ENCODE peak calls at places on chromosomes 11 and 22, in five cellular contexts. X is GM23338, U is A549, Q is SK-N-SH, Z is K562. C is an unnamed sample.

GRCh38 chr22:39985383-39986045 is 9.2 kb upstream of the FAM83F start:
- DNase-seq in X (no peak), U (no peak), Z (no peak), Q (no peak), C (no peak)

GRCh38 chr11:86743223-86744118 is 56.9 kb upstream of the PRSS23 start:
- DNase-seq in Z (peak), Q (no peak), U (peak), X (no peak), C (peak)

GRCh38 chr11:69788956-69789355 is 13.8 kb upstream of the FGF4 start:
- DNase-seq in Q (no peak), X (no peak), Z (no peak), U (no peak), C (no peak)

GRCh38 chr11:124799384-124800225 is 601 bp downstream of the MSANTD2 start:
- DNase-seq in X (peak), Q (peak), Z (peak), U (peak), C (peak)

GRCh38 chr11:114259124-114259526 is 37.1 kb upstream of the NNMT start:
- DNase-seq in U (no peak), Q (no peak), X (no peak), Z (no peak), C (no peak)

GRCh38 chr22:20280866-20281265 is 12.7 kb upstream of the RTN4R start:
- DNase-seq in Q (no peak), X (no peak), Z (no peak), U (no peak), C (no peak)

GRCh38 chr11:41963406-41963805 is 504.0 kb upstream of the LRRC4C start:
- DNase-seq in U (no peak), X (no peak), Z (no peak), Q (no peak), C (no peak)

GRCh38 chr11:65891180-65892136 is 985 bp downstream of the CCDC85B start:
- DNase-seq in Q (peak), Z (peak), U (peak), X (peak), C (no peak)

GRCh38 chr11:101466352-101466751 is 117.5 kb downstream of the TRPC6 start:
- DNase-seq in U (no peak), Q (no peak), Z (no peak), X (peak), C (no peak)

GRCh38 chr11:35664977-35665441 is 2.4 kb downstream of the TRIM44 start:
- DNase-seq in U (peak), Q (no peak), X (peak), Z (no peak), C (no peak)

GRCh38 chr11:44338031-44338430 is 28.1 kb upstream of the ALX4 start:
- DNase-seq in Q (no peak), X (no peak), Z (no peak), U (no peak), C (no peak)

GRCh38 chr11:123472236-123472935 is 42.3 kb downstream of the GRAMD1B start:
- DNase-seq in U (no peak), X (no peak), Z (no peak), Q (no peak), C (no peak)

GRCh38 chr11:62615521-62615920 is 2.5 kb downstream of the ROM1 start:
- DNase-seq in Z (no peak), U (no peak), X (no peak), Q (no peak), C (no peak)
- H3K27ac ChIP-seq in Z (no peak), U (no peak), X (no peak), Q (no peak), C (no peak)

DNA sequence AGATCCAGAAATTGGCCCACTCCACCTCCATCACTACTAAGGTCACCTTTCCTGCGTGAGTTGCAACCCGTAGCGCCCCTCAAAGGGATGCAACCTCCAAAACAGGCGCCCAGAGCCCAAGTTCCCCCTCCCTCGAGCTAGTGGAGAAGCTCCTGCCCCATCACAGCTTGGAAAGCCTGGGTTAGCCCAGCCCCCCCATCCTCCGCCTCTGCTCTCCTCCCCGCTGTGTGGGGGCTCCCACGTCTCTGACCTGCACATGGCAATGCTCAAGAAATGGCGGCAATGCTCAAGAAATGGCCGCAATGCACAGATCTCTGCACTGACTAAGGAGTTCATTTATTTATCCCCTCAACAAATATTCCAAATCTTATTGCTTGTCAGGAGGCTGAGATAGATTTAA is 932 bp upstream of the RASL10A start:
- DNase-seq in Z (no peak), U (no peak), Q (no peak), X (peak), C (no peak)
- TF ChIP-seq REST in Z (no peak), U (no peak), Q (no peak), X (no peak), C (no peak)

DNA sequence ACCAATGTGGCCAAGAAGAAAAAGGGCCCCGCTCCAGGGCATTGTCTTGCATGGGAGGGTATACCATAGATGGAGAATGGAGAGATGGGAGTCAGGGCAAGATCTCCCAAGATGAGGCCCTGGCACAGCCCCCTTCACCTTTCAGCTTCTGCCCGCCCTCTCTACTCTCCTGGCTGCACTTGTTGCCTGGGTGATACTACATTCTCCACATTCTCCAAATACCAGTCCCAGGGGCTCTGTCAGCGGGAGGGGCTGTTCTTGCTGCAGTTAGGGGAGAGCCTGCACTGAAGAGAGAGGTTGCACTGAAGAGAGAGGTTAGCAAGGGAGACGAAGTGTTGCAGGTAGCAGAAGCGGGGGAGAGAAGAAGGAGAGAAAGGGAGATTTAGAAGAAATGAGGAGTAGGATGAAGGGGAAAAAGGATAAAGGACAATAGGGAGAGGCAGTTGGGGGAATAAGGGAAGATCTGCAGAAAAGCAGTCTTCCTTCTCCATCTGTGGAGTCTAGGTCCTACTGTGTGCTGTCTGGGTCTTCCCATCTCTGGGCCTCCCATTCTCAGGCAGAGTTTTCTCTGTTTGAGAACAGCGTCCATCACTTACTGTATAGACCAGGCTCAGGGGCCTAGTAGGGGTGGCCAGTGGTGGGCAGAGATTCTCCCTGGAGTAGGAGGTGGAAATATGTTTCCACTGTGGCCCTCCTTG is 8.0 kb downstream of the PHLDB1 start:
- DNase-seq in X (peak), Q (no peak), Z (no peak), U (no peak), C (no peak)
- H3K27ac ChIP-seq in X (peak), Q (peak), Z (no peak), U (peak), C (no peak)

GRCh38 chr11:128491195-128491936 is 96.0 kb downstream of the ETS1 start:
- DNase-seq in U (no peak), X (no peak), Q (no peak), Z (no peak), C (no peak)

GRCh38 chr11:128492461-128492860 is 94.9 kb downstream of the ETS1 start:
- DNase-seq in Q (no peak), X (no peak), U (no peak), Z (no peak), C (no peak)

GRCh38 chr11:128490092-128490491 is 97.3 kb downstream of the ETS1 start:
- DNase-seq in U (no peak), X (no peak), Z (no peak), Q (no peak), C (no peak)

GRCh38 chr11:128487978-128488377 is 99.4 kb downstream of the ETS1 start:
- DNase-seq in Z (no peak), X (no peak), U (no peak), Q (no peak), C (no peak)

DNA sequence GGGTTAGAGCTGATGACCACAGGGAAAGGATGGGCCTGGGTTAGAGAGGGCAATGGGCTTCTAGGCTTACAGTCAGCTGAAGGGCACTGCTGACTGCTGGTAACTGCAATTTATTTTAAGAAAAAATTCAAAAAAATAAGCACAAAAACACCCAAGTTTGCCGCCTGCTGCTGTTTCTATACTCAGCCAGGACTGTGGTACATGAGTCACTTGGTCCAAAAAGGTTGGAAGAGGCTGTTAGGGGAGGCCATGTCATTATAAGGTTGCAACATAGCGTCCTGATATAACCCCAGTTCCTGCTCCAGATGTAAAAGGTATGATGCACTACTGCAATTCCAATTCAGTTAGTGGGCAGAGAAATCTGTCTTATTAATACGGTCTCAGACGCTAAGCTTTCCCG is 98.9 kb downstream of the ETS1 start:
- DNase-seq in X (no peak), Q (no peak), Z (no peak), U (no peak), C (peak)
- TF ChIP-seq REST in X (no peak), Q (no peak), Z (no peak), U (no peak), C (no peak)

DNA sequence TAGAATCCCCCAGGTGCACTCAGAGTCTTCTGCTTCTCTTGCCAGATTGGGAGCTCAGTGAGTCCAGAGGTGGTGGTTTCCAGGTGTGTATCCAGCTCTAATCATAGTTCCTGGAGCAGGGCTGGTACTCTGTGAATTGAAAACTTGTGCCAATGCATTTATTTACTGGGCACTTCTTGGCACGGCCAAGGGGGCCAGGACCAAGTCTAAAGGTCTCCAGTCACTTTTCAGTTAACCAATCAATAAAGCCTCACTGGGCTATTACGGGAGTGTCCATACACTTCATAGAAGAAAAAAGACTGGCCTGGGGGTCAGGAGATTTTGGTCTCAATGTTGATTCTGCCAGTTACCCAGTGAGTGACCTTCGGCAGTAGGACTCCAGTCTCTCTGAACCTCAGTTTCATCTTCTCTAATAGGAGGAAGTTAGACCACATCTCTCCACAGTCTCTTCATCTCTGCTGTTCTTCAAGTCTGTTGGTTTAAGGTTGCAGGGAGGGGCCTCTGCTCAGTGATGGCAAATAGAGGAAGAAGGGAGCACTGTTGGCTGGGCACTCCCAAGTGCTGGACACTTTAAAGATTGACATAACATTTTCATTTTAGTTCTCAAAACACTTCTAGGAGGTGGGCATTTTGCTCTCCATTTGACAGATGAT is 188.5 kb upstream of the E2F8 start:
- DNase-seq in Q (no peak), U (no peak), X (no peak), Z (no peak), C (no peak)
- H3K27ac ChIP-seq in Q (no peak), U (no peak), X (no peak), Z (no peak), C (no peak)

GRCh38 chr11:90218606-90219005 is 4.2 kb downstream of the CHORDC1 start:
- DNase-seq in X (peak), Z (no peak), U (no peak), Q (no peak), C (no peak)
- TF ChIP-seq REST in X (no peak), Z (no peak), U (no peak), Q (no peak), C (no peak)

GRCh38 chr11:110093407-110094297 is 460 bp downstream of the ZC3H12C start:
- DNase-seq in U (peak), Z (peak), Q (peak), X (peak), C (no peak)
- H3K27ac ChIP-seq in U (peak), Z (peak), Q (peak), X (no peak), C (no peak)

GRCh38 chr11:106461839-106462545 is 384.5 kb downstream of the AASDHPPT start:
- DNase-seq in Z (no peak), X (peak), Q (no peak), U (peak), C (no peak)

GRCh38 chr11:106459135-106459534 is 381.7 kb downstream of the AASDHPPT start:
- DNase-seq in Z (no peak), U (no peak), Q (no peak), X (no peak), C (no peak)

GRCh38 chr11:106461148-106461547 is 383.7 kb downstream of the AASDHPPT start:
- DNase-seq in Q (no peak), Z (no peak), U (no peak), X (no peak), C (no peak)

GRCh38 chr11:106456651-106457050 is 379.2 kb downstream of the AASDHPPT start:
- DNase-seq in Q (no peak), U (no peak), X (peak), Z (no peak), C (no peak)

DNA sequence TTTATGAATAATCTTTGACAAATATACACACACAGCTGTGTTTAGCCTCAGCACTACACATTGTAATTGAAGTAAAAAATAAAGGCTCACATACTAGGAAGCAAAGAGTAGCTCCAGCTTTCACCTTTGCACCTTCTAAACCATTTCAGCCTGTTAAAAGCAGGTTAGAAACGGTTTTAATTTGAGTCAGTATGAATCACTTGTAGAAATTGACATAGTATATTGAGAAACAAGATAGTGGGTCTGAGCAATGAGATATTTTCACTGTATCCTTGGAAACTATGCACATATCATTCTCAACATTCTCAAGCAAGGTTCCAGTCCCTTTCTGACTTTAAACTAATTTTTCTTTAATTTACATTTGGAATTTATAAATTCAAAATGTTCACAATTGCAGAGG is 380.3 kb downstream of the AASDHPPT start:
- DNase-seq in X (no peak), U (peak), Q (no peak), Z (no peak), C (no peak)
- TF ChIP-seq REST in X (no peak), U (no peak), Q (no peak), Z (no peak), C (no peak)